ENCODE peak calls at places on chromosomes 11 and 22, in nine cellular contexts. Q, P, J, X, A, D, I, F and K are unnamed samples.

GRCh38 chr22:24432059-24432853 is 4.9 kb downstream of the ADORA2A start:
- DNase-seq in Q (peak), P (no peak), J (peak), X (no peak), A (peak), D (no peak), I (peak), F (no peak), K (no peak)

GRCh38 chr11:73240190-73240781 is 22.2 kb downstream of the P2RY2 start:
- DNase-seq in Q (peak), P (peak), J (peak), X (peak), A (peak), D (no peak), I (peak), F (no peak), K (no peak)

GRCh38 chr11:2558402-2558801 is 113.6 kb downstream of the KCNQ1 start:
- DNase-seq in Q (peak), P (no peak), J (no peak), X (no peak), A (no peak), D (no peak), I (no peak), F (no peak), K (no peak)

GRCh38 chr11:67022341-67022933 is 497 bp upstream of the SYT12 start:
- DNase-seq in Q (peak), P (no peak), J (peak), X (no peak), A (no peak), D (no peak), I (peak), F (no peak), K (no peak)

GRCh38 chr11:126484266-126484665 is 128.8 kb downstream of the ST3GAL4 start:
- DNase-seq in Q (no peak), P (peak), J (no peak), X (peak), A (peak), D (no peak), I (peak), F (no peak), K (no peak)

GRCh38 chr11:79744941-79745340 is 304.1 kb upstream of the TENM4 start:
- DNase-seq in Q (no peak), P (no peak), J (no peak), X (no peak), A (no peak), D (no peak), I (no peak), F (no peak), K (no peak)

GRCh38 chr22:44930711-44931035 is 79.1 kb downstream of the PHF21B start:
- DNase-seq in Q (no peak), P (no peak), J (no peak), X (no peak), A (no peak), D (no peak), I (no peak), F (no peak), K (no peak)

GRCh38 chr11:72625746-72626636 is 48.2 kb downstream of the PDE2A start:
- DNase-seq in Q (peak), P (no peak), J (peak), X (no peak), A (peak), D (no peak), I (peak), F (no peak), K (no peak)

GRCh38 chr11:126585388-126586302 is 230.2 kb downstream of the ST3GAL4 start:
- DNase-seq in Q (peak), P (peak), J (peak), X (peak), A (peak), D (no peak), I (peak), F (no peak), K (peak)

GRCh38 chr22:50148991-50149721 is 21.4 kb upstream of the PANX2 start:
- DNase-seq in Q (peak), P (no peak), J (peak), X (peak), A (peak), D (no peak), I (peak), F (peak), K (peak)

GRCh38 chr22:37483050-37483449 is 3.1 kb downstream of the MFNG start:
- DNase-seq in Q (no peak), P (no peak), J (no peak), X (no peak), A (no peak), D (no peak), I (no peak), F (no peak), K (no peak)

GRCh38 chr11:127651175-127651887 is 650.8 kb upstream of the KIRREL3 start:
- DNase-seq in Q (no peak), P (no peak), J (no peak), X (peak), A (peak), D (no peak), I (peak), F (no peak), K (no peak)

GRCh38 chr22:17549183-17549582 is 14.1 kb upstream of the SLC25A18 start:
- DNase-seq in Q (no peak), P (no peak), J (no peak), X (no peak), A (no peak), D (no peak), I (no peak), F (no peak), K (no peak)

GRCh38 chr22:31748490-31748889 is 1.4 kb downstream of the PRR14L start:
- DNase-seq in Q (no peak), P (no peak), J (no peak), X (peak), A (no peak), D (no peak), I (peak), F (no peak), K (no peak)

GRCh38 chr22:39238561-39238960 is 6.2 kb downstream of the PDGFB start:
- DNase-seq in Q (no peak), P (no peak), J (no peak), X (no peak), A (no peak), D (no peak), I (no peak), F (no peak), K (no peak)

DNA sequence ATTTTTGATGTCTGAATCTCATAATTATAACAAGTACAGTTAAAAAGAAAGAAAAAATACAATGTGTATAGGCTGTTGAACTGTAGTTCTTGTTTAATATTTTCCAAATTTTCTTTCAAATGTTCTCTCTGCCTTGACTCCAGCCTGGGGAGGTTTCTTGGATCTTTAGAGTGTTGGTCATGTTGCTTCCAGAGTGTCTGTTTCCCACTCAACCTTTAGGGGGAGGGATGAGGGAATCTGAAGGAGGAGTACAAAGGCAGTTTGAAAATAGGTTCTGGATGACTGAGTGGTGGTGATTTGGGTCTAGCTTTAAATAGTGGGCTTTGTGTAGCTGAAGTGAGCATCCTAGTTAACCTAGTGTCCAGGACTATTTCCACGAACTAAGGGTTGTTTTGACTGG is 2.0 kb downstream of the CTNND1 start:
- DNase-seq in Q (no peak), P (no peak), J (peak), X (peak), A (peak), D (no peak), I (peak), F (no peak), K (no peak)
- TF ChIP-seq CTCF in Q (no peak), P (peak), J (peak), X (peak), A (peak), D (peak), I (peak), F (no peak), K (no peak)

GRCh38 chr11:81444306-81444705 is 1289.4 kb downstream of the FAM181B start:
- DNase-seq in Q (no peak), P (no peak), J (no peak), X (no peak), A (no peak), D (no peak), I (no peak), F (no peak), K (no peak)
- TF ChIP-seq CTCF in Q (no peak), P (no peak), J (no peak), X (no peak), A (no peak), D (peak), I (no peak), F (no peak), K (peak)

DNA sequence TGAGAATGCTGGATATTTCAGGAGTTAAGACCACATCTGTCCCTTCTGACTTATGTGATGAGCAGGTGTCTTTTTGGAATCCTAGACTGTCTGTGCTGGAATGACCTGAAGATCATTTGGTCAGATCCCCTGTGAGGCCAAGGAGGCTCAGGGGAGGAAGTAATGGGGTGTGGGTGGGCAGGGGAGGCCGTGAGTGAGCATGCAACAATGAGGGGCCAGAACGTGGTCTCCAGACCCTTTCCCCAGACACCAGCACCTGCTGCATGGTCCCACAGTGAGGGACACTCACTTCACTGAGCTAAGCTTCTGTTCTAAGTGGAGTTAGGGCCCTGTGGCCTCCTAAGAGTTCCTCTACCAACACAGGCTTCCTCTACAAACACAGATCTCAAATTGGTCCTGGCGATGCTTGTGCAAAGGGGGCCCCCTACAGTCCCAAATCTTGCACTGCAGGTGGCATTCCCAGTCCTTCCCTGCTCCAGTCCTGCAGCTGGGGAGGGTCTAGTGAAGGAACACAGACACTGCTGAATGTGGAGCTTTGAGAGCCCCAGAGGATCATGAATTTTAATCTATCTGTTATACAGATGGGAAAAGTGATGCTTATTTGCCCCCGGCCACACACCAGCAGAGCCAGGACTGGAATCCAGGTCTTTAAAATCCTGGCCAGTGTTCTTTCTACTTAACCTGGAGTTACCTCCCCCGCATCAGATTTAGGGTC is 7.4 kb downstream of the USP2 start:
- DNase-seq in Q (peak), P (peak), J (peak), X (peak), A (peak), D (peak), I (peak), F (no peak), K (peak)
- TF ChIP-seq CTCF in Q (peak), P (peak), J (peak), X (peak), A (peak), D (peak), I (peak), F (peak), K (peak)

DNA sequence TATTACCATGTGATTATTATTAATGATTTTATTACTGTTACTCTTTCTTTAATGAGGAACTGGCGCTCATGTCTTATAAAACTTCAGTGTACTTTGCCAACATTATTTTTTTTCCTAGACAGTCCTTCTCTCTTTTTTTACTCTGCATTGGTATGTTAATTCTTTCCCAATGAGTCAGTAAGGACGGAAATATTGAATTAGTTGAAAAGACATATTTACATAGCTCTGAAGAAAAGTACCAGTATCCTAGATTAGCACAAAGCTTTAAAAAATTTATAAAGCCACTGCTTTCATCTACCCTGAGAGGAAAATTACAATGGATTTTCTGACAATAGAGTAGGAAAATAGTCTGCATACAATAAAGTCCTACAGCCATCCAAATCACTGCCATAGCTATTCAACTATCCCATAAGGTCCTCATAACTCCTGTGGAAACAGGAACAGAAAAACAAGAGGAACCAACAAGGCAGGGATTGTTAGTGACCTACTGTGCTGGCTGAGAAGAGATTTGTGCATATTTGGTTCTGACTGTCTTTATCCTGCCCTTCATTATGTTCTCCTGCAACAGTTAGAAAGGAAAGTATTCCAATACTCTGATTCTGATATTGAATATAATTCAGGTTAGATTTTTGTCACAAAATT is 314.4 kb downstream of the AASDHPPT start:
- DNase-seq in Q (no peak), P (peak), J (peak), X (peak), A (peak), D (no peak), I (peak), F (no peak), K (no peak)
- TF ChIP-seq CTCF in Q (no peak), P (no peak), J (no peak), X (no peak), A (no peak), D (no peak), I (no peak), F (no peak), K (no peak)

DNA sequence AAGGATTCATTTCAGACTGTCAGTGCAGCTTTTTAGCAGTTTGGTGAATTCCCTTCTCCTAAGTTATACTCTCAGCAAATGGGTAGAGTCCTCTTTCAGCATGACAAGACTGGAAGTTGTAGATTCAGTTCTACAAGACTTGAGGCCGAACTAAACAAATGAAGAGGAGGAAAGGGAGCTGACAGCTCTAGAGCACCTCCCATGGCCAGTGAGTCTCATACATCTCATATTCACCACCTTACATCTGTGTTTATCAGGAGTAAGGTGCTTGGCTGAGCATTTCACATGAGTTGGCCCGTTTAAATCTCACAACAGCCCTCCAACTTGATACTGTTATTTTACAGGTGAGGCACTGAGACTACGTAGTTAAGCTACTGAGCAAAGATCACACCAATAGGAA is 30.4 kb downstream of the SEZ6L start:
- DNase-seq in Q (no peak), P (no peak), J (no peak), X (no peak), A (no peak), D (no peak), I (no peak), F (no peak), K (no peak)
- TF ChIP-seq CTCF in Q (no peak), P (no peak), J (no peak), X (no peak), A (no peak), D (no peak), I (no peak), F (no peak), K (no peak)

GRCh38 chr11:60345489-60345888 is 18.4 kb downstream of the MS4A6E start:
- DNase-seq in Q (peak), P (no peak), J (peak), X (no peak), A (no peak), D (no peak), I (no peak), F (no peak), K (peak)
- TF ChIP-seq CTCF in Q (peak), P (no peak), J (peak), X (peak), A (no peak), D (peak), I (no peak), F (no peak), K (peak)

DNA sequence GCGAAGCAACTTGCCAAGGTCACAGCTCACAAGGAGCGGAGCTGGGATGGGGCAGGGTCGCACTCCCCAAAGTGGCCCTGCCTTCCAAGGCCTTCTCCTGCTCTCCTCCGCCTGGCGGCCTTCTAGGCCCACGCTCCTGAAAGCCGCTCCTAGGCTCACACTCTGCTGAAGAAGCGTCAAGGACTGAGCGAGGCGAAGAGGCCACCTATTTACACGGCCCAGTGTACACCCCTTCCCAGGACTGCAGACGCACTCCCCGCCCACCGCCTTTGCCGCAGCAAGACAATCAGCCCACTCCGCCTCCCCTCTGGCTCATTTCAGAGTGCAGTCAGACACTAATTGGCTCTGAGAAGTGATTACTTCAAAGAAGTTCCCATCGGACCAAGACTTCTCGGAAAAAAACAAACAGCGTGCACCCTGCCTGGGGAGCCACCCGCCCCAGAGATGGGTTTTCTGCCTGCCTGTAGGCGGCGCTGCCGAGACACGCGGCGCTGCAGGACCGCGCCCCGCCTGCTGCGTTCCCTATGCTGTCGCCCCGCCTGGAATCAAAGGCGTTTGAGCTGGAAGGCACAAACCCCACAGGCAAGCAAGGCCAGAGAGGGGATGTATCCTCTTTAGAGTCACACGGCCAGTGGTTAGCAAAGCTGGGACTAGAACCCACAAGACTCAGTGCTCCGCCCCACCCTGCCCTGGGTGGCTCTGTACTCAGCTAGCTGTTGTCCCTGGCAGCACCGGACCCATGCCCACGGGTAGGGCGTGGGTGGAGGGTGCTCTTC is 414.8 kb downstream of the BUD13 start:
- DNase-seq in Q (no peak), P (no peak), J (peak), X (no peak), A (no peak), D (peak), I (peak), F (no peak), K (peak)
- TF ChIP-seq CTCF in Q (peak), P (peak), J (peak), X (no peak), A (no peak), D (peak), I (no peak), F (no peak), K (peak)

GRCh38 chr22:35350539-35351503 is 30.1 kb upstream of the HMOX1 start:
- DNase-seq in Q (peak), P (peak), J (peak), X (peak), A (peak), D (peak), I (peak), F (peak), K (peak)
- TF ChIP-seq CTCF in Q (peak), P (peak), J (peak), X (peak), A (peak), D (peak), I (peak), F (peak), K (peak)

GRCh38 chr22:30289980-30290313 is 642 bp upstream of the CASTOR1 start:
- DNase-seq in Q (no peak), P (no peak), J (no peak), X (no peak), A (no peak), D (no peak), I (no peak), F (no peak), K (no peak)

GRCh38 chr22:30287626-30288413 is 1.5 kb downstream of the CASTOR1 start:
- DNase-seq in Q (peak), P (peak), J (peak), X (peak), A (peak), D (peak), I (peak), F (peak), K (peak)

GRCh38 chr22:30286813-30287625 is 2.3 kb downstream of the CASTOR1 start:
- DNase-seq in Q (peak), P (no peak), J (peak), X (no peak), A (no peak), D (peak), I (peak), F (peak), K (peak)

GRCh38 chr22:30289126-30289979 is at the start of gene CASTOR1:
- DNase-seq in Q (peak), P (peak), J (peak), X (peak), A (peak), D (peak), I (peak), F (peak), K (peak)

GRCh38 chr22:30288414-30289125 is 735 bp downstream of the CASTOR1 start:
- DNase-seq in Q (no peak), P (no peak), J (no peak), X (no peak), A (no peak), D (no peak), I (no peak), F (no peak), K (no peak)
- TF ChIP-seq CTCF in Q (no peak), P (no peak), J (no peak), X (no peak), A (no peak), D (no peak), I (no peak), F (no peak), K (no peak)

DNA sequence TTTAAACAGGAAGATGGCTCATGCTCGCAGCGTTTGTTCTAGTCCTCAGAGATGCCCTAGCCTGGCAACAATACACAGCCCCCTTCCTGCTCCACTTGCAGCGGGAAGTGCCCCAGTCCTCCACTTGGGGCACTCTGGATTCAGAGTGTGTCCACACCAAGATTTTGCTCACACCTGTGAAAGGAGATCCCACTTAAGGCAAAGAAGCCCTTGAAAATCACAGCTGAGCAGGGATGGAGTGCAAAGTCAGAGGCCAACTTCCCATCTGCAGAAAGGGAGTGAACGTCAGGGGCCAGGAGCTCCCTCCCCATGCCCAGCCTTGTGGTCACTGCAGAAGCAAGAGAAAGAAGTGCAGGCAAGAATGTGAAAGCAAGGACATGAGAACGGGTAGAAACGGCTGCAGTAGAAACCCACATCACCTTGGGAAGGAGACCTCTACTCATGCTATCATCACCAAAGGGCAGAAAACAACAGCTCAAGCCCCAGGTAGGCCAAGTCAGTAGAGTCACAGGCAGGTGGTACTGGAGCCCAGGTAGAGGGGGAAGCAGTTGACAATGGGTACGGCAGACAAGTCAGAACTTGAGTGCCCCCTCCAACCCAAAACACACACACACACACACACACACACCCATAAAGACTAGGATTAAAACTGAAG is 157.4 kb downstream of the BUD13 start:
- DNase-seq in Q (no peak), P (no peak), J (no peak), X (no peak), A (no peak), D (no peak), I (no peak), F (no peak), K (no peak)
- TF ChIP-seq CTCF in Q (no peak), P (no peak), J (no peak), X (no peak), A (no peak), D (no peak), I (no peak), F (no peak), K (no peak)